ENCODE peak calls at places on chromosome 3, in seven cellular contexts. O is NT2/D1, R is K562, Q is HepG2, U is H1, H is HCT116, M is GM12878. T is an unnamed sample.

GRCh38 chr3:155382396-155383042 is 89.0 kb upstream of the STRIT1 start:
- DNase-seq in O (peak), Q (peak), H (peak), M (no peak), R (peak), U (peak), T (peak)

GRCh38 chr3:190076138-190076537 is 44.6 kb downstream of the P3H2 start:
- DNase-seq in M (no peak), O (no peak), Q (no peak), H (no peak), U (no peak), R (no peak), T (no peak)

GRCh38 chr3:188796122-188796631 is 375.6 kb upstream of the TPRG1 start:
- DNase-seq in H (no peak), U (no peak), Q (no peak), O (no peak), R (no peak), M (no peak), T (no peak)

GRCh38 chr3:149010966-149011365 is 19.6 kb downstream of the GYG1 start:
- DNase-seq in M (no peak), U (no peak), O (no peak), Q (no peak), R (no peak), H (no peak), T (no peak)

GRCh38 chr3:41174703-41174964 is 24.7 kb upstream of the CTNNB1 start:
- DNase-seq in H (no peak), M (no peak), Q (no peak), U (no peak), R (no peak), O (no peak), T (no peak)

GRCh38 chr3:19213608-19214220 is 65.4 kb downstream of the KCNH8 start:
- DNase-seq in R (peak), H (no peak), U (no peak), Q (peak), O (peak), M (no peak), T (no peak)

GRCh38 chr3:197835509-197835908 is 44.5 kb downstream of the LRCH3 start:
- DNase-seq in R (no peak), Q (no peak), O (no peak), H (no peak), U (no peak), M (no peak), T (no peak)

GRCh38 chr3:53114412-53115074 is 15.7 kb downstream of the RFT1 start:
- DNase-seq in M (no peak), R (peak), O (no peak), U (no peak), H (no peak), Q (no peak), T (no peak)

GRCh38 chr3:42680256-42680655 is 5.1 kb upstream of the KLHL40 start:
- DNase-seq in R (no peak), H (no peak), M (no peak), U (no peak), Q (no peak), O (no peak), T (no peak)

GRCh38 chr3:67688231-67688630 is 33.8 kb upstream of the SUCLG2 start:
- DNase-seq in H (no peak), M (no peak), U (no peak), O (no peak), R (no peak), Q (no peak), T (no peak)

GRCh38 chr3:13598926-13599886 is 50.3 kb downstream of the FBLN2 start:
- DNase-seq in R (no peak), O (no peak), Q (no peak), H (no peak), M (no peak), U (no peak), T (no peak)

GRCh38 chr3:138348950-138349739 is 766 bp downstream of the MRAS start:
- DNase-seq in U (no peak), R (peak), H (no peak), M (no peak), Q (peak), O (no peak), T (peak)

GRCh38 chr3:10292505-10293419 is at the start of gene GHRL:
- DNase-seq in O (no peak), M (peak), Q (peak), R (peak), H (no peak), U (no peak), T (no peak)

GRCh38 chr3:184176377-184177330 is 2.0 kb downstream of the AP2M1 start:
- DNase-seq in H (peak), Q (peak), U (peak), M (no peak), R (peak), O (peak), T (peak)

GRCh38 chr3:34808287-34808686 is 831.0 kb upstream of the ARPP21 start:
- DNase-seq in O (no peak), R (no peak), H (no peak), M (no peak), Q (no peak), U (no peak), T (no peak)

GRCh38 chr3:109275702-109276293 is 40.5 kb downstream of the DPPA2 start:
- DNase-seq in M (no peak), U (peak), R (peak), Q (peak), O (peak), H (peak), T (peak)

GRCh38 chr3:99927651-99928390 is 110.2 kb downstream of the CMSS1 start:
- DNase-seq in M (no peak), R (no peak), H (no peak), O (no peak), U (no peak), Q (no peak), T (no peak)

GRCh38 chr3:114449271-114450007 is 155.6 kb downstream of the TIGIT start:
- DNase-seq in R (no peak), Q (no peak), M (no peak), U (no peak), O (no peak), H (no peak), T (no peak)

GRCh38 chr3:73707772-73708171 is 83.0 kb upstream of the PDZRN3 start:
- DNase-seq in M (no peak), H (no peak), U (no peak), O (no peak), Q (no peak), R (no peak), T (no peak)

GRCh38 chr3:27312044-27312668 is 57.0 kb downstream of the NEK10 start:
- DNase-seq in M (peak), O (peak), R (peak), Q (peak), H (peak), U (no peak), T (peak)

GRCh38 chr3:99534951-99535704 is 103.3 kb upstream of the COL8A1 start:
- DNase-seq in U (no peak), H (no peak), O (no peak), Q (no peak), R (no peak), M (no peak), T (no peak)

GRCh38 chr3:133943639-133944131 is 48.0 kb upstream of the RAB6B start:
- DNase-seq in H (peak), M (no peak), Q (no peak), U (no peak), O (no peak), R (peak), T (no peak)

GRCh38 chr3:138694287-138695007 is 85.9 kb downstream of the FAIM start:
- DNase-seq in Q (no peak), O (no peak), H (peak), R (peak), U (no peak), M (no peak), T (no peak)

GRCh38 chr3:130014526-130014925 is 40.0 kb downstream of the TRH start:
- DNase-seq in O (no peak), H (no peak), Q (no peak), M (no peak), U (no peak), R (no peak), T (no peak)

GRCh38 chr3:186042521-186043202 is 66.2 kb downstream of the ETV5 start:
- DNase-seq in Q (no peak), H (no peak), O (no peak), U (no peak), R (no peak), M (no peak), T (no peak)

GRCh38 chr3:42264399-42265058 is 1.5 kb downstream of the CCK start:
- DNase-seq in H (no peak), R (peak), Q (no peak), M (no peak), U (no peak), O (no peak), T (peak)

GRCh38 chr3:27914199-27914598 is 192.1 kb upstream of the EOMES start:
- DNase-seq in H (no peak), Q (peak), R (no peak), M (no peak), O (peak), U (no peak), T (peak)

GRCh38 chr3:196399485-196399945 is 32.7 kb downstream of the UBXN7 start:
- DNase-seq in H (peak), Q (peak), U (no peak), O (no peak), M (no peak), R (peak), T (no peak)

GRCh38 chr3:81395739-81396138 is 365.7 kb downstream of the GBE1 start:
- DNase-seq in Q (peak), H (no peak), O (peak), U (peak), R (peak), M (no peak), T (peak)

GRCh38 chr3:48594431-48595049 is 589 bp downstream of the COL7A1 start:
- DNase-seq in M (no peak), O (no peak), H (no peak), Q (no peak), U (no peak), R (peak), T (peak)

GRCh38 chr3:23258110-23258509 is 55.0 kb downstream of the UBE2E2 start:
- DNase-seq in Q (no peak), O (no peak), H (no peak), U (no peak), R (no peak), M (no peak), T (no peak)

GRCh38 chr3:197956070-197956469 is 3.9 kb upstream of the LMLN start:
- DNase-seq in U (no peak), R (no peak), M (no peak), H (no peak), Q (no peak), O (no peak), T (no peak)

GRCh38 chr3:119206611-119207511 is 33.5 kb downstream of the UPK1B start:
- DNase-seq in H (no peak), R (peak), Q (no peak), M (no peak), U (no peak), O (no peak), T (no peak)

GRCh38 chr3:46987485-46988401 is 8.3 kb downstream of the NBEAL2 start:
- DNase-seq in M (peak), H (no peak), Q (no peak), U (no peak), O (no peak), R (peak), T (no peak)
- TF ChIP-seq YY1 in M (peak), H (no peak), Q (no peak), U (no peak), O (no peak), R (no peak), T (no peak)

GRCh38 chr3:71131893-71132314 is 451.6 kb downstream of the FOXP1 start:
- DNase-seq in O (no peak), R (peak), M (no peak), Q (no peak), U (no peak), H (no peak), T (no peak)
- TF ChIP-seq YY1 in O (no peak), R (no peak), M (no peak), Q (no peak), U (no peak), H (no peak), T (no peak)

DNA sequence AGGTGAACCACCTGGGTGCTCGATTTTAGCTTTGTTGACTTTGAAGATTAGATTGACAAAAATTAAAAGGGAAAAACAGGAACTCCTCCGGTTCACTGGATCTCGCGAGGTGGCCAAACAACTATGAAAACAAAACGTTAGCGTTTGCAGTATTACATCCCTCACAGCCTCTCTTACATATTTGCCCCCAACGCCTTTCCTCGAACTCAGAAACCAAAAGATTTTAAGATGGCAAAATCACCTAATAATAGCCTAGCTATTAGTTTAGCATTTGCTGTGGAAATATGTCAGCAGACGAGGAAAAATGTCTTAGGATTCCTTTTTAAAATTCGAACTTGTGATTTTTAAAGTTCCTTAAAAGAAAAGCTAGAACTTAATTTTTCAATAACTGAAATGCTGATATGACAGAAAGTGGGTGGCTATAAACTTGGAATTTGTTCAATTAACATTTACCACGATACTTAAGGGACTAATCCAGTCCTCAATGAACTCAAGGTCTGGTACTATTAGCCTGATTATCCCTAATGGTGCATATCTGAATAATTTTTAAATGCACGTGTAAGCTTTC is 491 bp upstream of the SENP7 start:
- DNase-seq in R (no peak), Q (no peak), H (no peak), O (no peak), M (no peak), U (no peak), T (no peak)
- TF ChIP-seq YY1 in R (no peak), Q (no peak), H (peak), O (no peak), M (no peak), U (no peak), T (no peak)

GRCh38 chr3:37730383-37730782 is 131.3 kb upstream of the CTDSPL start:
- DNase-seq in O (no peak), M (no peak), U (no peak), H (no peak), Q (peak), R (no peak), T (no peak)
- TF ChIP-seq YY1 in O (no peak), M (no peak), U (no peak), H (no peak), Q (no peak), R (no peak), T (no peak)

GRCh38 chr3:52051444-52051843 is 4.9 kb downstream of the DUSP7 start:
- DNase-seq in M (no peak), Q (no peak), U (no peak), H (no peak), R (no peak), O (no peak), T (no peak)
- TF ChIP-seq YY1 in M (no peak), Q (no peak), U (no peak), H (no peak), R (no peak), O (no peak), T (no peak)

DNA sequence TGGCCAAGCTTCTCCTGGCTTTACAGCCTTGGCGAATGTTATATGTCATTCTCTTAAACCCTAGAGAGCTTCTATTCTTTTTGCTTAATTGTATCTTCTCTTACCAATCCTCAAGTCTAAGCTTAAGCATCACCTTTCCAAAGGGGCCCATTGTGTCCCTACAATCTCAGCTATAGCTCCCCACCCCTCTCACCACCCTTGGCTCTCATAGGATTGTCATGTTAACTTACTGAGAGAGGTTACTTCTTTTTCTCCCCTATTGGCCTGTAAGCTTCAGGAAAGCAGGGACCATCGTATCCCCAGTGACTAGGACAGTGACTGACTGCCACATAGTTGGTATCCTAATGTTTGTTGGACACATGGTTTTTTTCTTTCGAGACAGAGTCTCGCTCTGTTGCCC is 43.3 kb upstream of the LMOD3 start:
- DNase-seq in Q (no peak), O (no peak), R (no peak), U (no peak), H (no peak), M (no peak), T (no peak)
- TF ChIP-seq YY1 in Q (no peak), O (no peak), R (no peak), U (no peak), H (no peak), M (no peak), T (no peak)

DNA sequence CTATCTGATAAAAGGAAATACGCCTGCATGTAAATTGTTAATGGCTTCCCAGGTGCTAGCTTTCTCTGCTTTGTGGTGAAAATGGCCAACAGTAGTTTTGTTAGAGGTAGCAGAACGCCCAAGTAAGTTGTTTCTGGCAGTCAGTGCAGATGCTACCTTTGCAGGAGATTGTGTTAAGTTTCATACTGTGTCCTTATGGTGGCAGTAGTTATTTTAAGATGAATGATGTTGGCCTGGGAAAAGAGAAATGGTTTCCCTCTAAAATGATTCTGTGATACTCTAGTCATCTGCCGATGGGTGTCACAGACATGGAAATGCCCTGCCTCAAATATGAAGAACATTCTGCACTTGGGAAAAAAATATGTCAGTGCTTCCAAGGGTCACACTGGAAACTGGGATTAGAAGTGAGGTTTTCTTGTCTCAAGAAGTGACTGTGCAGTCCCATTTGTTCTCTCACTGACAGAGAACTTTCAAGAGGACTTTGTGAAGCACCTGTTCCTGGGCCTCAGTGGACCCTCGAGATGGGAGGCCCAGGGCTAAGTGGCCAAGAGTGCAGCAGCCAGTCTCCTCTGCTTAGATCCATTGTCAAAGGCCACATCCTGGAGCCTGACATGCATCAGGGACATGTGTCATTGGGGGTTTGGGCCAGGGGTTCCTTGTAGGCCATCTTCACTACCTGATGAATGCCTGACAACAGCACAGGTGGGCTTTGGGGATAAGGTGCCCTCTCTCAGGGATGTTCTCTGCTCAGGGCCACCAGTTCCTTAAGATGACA is 393.3 kb downstream of the CACNA2D3 start:
- DNase-seq in M (no peak), R (no peak), U (no peak), Q (no peak), H (no peak), O (no peak), T (no peak)
- TF ChIP-seq YY1 in M (no peak), R (no peak), U (no peak), Q (no peak), H (no peak), O (no peak), T (no peak)

GRCh38 chr3:124776856-124777255 is 46.6 kb downstream of the UMPS start:
- DNase-seq in Q (no peak), H (no peak), O (no peak), R (no peak), U (no peak), M (no peak), T (no peak)

GRCh38 chr3:124774305-124774673 is 44.0 kb downstream of the UMPS start:
- DNase-seq in H (no peak), M (no peak), U (peak), O (peak), R (no peak), Q (no peak), T (no peak)

GRCh38 chr3:124775776-124776336 is 45.6 kb downstream of the UMPS start:
- DNase-seq in U (no peak), O (no peak), H (no peak), R (no peak), Q (no peak), M (no peak), T (no peak)

GRCh38 chr3:124773351-124774304 is 43.4 kb downstream of the UMPS start:
- DNase-seq in U (no peak), M (no peak), O (no peak), H (no peak), R (no peak), Q (no peak), T (no peak)

DNA sequence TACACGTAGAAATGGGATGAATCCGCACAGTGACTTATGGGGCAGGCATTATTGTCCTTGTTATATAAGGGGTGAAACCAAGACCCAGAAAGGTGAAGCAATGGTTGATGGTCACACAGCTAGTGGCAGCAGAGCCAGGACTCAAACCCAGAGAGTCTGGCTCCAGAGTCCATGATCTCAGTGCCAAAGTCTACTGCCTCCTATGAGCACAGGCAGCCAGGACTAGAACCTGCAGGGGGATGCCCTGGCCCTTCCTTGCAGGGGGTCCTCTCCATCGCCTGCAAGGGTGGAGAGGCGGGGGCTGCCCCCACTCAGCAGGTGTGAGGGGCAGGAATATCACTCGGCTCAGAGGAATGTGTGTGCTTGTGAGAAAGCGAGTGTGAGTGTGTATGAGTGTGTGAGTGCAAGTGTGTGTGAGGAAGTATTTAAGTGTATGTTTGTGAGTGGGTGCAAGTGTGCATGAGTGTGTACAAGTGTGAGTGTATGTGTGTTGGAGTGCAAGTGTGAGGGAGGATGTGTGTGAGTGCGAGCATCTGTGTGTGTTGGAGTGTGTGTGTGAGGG is 44.7 kb downstream of the UMPS start:
- DNase-seq in H (no peak), O (no peak), R (no peak), U (no peak), Q (no peak), M (no peak), T (no peak)
- TF ChIP-seq YY1 in H (no peak), O (no peak), R (no peak), U (no peak), Q (no peak), M (no peak), T (no peak)

DNA sequence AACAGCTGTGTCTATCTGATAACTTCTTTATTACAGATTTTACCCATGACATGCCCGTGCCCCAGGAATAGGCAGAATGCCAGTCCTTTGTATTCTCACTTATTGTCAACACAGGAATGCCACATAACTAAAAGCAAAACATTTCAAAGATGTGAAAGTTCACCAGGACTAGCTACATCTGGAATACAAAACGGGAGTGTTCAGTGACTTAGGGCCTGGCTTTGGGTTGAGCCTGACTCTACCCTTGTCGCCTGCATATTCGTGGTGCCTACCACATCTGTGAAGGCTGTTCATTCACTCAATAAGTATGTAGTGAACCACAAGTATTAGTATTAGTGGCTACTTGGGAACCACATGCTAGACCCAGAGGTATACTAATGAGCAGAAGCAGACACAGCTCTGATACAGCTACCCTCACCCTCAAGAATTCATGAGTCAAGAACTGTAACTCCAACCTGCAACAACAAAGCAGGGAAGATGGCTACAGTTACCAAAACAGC is 2.8 kb downstream of the TNFSF10 start:
- DNase-seq in H (no peak), Q (no peak), R (no peak), O (no peak), M (peak), U (no peak), T (no peak)
- TF ChIP-seq YY1 in H (no peak), Q (no peak), R (no peak), O (no peak), M (no peak), U (no peak), T (no peak)

T was measured in SK-N-SH.